ENCODE peak calls at places on chromosomes 5 and 9, in ten cellular contexts. X, V, A, R, N, P, O, S, F and D are unnamed samples.

GRCh38 chr5:103582364-103582763 is 19.8 kb upstream of the NUDT12 start:
- DNase-seq in X (no peak), V (peak; percentile 60), A (no peak), R (peak; percentile 18), N (peak; percentile 54), P (peak; percentile 43), O (peak; percentile 50), S (peak; percentile 52), F (no peak), D (no peak)

GRCh38 chr9:68955281-68955680 is 58.6 kb downstream of the PRKACG start:
- DNase-seq in X (no peak), V (no peak), A (no peak), R (no peak), N (no peak), P (no peak), O (no peak), S (peak; percentile 61), F (no peak), D (no peak)

GRCh38 chr5:138983984-138984383 is 108.8 kb upstream of the LRRTM2 start:
- DNase-seq in X (no peak), V (no peak), A (no peak), R (no peak), N (no peak), P (no peak), O (no peak), S (no peak), F (no peak), D (no peak)

GRCh38 chr5:318341-318897 is 3.1 kb upstream of the AHRR start:
- DNase-seq in X (peak; percentile 55), V (peak; percentile 14), A (no peak), R (no peak), N (no peak), P (no peak), O (peak; percentile 46), S (peak; percentile 42), F (no peak), D (no peak)

GRCh38 chr9:81833563-81834345 is 94.5 kb upstream of the SPATA31D4 start:
- DNase-seq in X (no peak), V (peak; percentile 49), A (no peak), R (no peak), N (no peak), P (no peak), O (peak; percentile 66), S (no peak), F (no peak), D (no peak)

GRCh38 chr9:22084336-22085035 is 75.4 kb upstream of the CDKN2B start:
- DNase-seq in X (no peak), V (peak; percentile 93), A (no peak), R (no peak), N (no peak), P (no peak), O (peak; percentile 97), S (peak; percentile 52), F (no peak), D (no peak)

GRCh38 chr9:95505676-95506437 is 10.9 kb downstream of the PTCH1 start:
- DNase-seq in X (peak; percentile 74), V (peak; percentile 62), A (peak; percentile 41), R (peak; percentile 58), N (peak; percentile 69), P (no peak), O (peak; percentile 63), S (no peak), F (no peak), D (peak; percentile 40)

GRCh38 chr5:179615203-179615602 is 8.3 kb downstream of the HNRNPH1 start:
- DNase-seq in X (no peak), V (no peak), A (no peak), R (no peak), N (no peak), P (no peak), O (peak; percentile 51), S (no peak), F (no peak), D (no peak)

GRCh38 chr5:10580531-10581423 is 16.9 kb downstream of the ANKRD33B start:
- DNase-seq in X (no peak), V (no peak), A (no peak), R (no peak), N (no peak), P (no peak), O (no peak), S (no peak), F (no peak), D (no peak)

GRCh38 chr5:108487951-108488350 is 106.1 kb upstream of the FBXL17 start:
- DNase-seq in X (no peak), V (no peak), A (no peak), R (no peak), N (no peak), P (no peak), O (no peak), S (no peak), F (no peak), D (no peak)

GRCh38 chr5:168184103-168184502 is 107.3 kb upstream of the WWC1 start:
- DNase-seq in X (no peak), V (no peak), A (no peak), R (no peak), N (no peak), P (no peak), O (no peak), S (no peak), F (no peak), D (no peak)

GRCh38 chr5:139298242-139298641 is 4.7 kb downstream of the MATR3 start:
- DNase-seq in X (no peak), V (no peak), A (no peak), R (no peak), N (no peak), P (no peak), O (no peak), S (no peak), F (no peak), D (no peak)